ENCODE peak calls at places on chromosomes 2 and 18, in four cellular contexts. W, S, T and A are unnamed samples.
A peak's percentile ranks its signal among the peaks of the same experiment; 100 is the strongest.

GRCh38 chr2:101388232-101388631 is 929 bp upstream of the CREG2 start:
- DNase-seq in W (no peak), S (peak; percentile 25), T (no peak), A (no peak)

GRCh38 chr2:151260492-151261239 is 997 bp downstream of the RBM43 start:
- DNase-seq in W (peak; percentile 44), S (no peak), T (no peak), A (no peak)

GRCh38 chr2:127887452-127888219 is 1.9 kb upstream of the AMMECR1L start:
- DNase-seq in W (no peak), S (no peak), T (no peak), A (no peak)

GRCh38 chr2:218437969-218438368 is 19.0 kb downstream of the VIL1 start:
- DNase-seq in W (no peak), S (no peak), T (no peak), A (no peak)

GRCh38 chr2:9820020-9820973 is 23.0 kb upstream of the TAF1B start:
- DNase-seq in W (no peak), S (peak; percentile 54), T (no peak), A (no peak)

GRCh38 chr18:65725421-65726050 is 25.3 kb upstream of the CDH7 start:
- DNase-seq in W (no peak), S (peak; percentile 36), T (peak; percentile 28), A (no peak)

GRCh38 chr2:189854956-189855355 is 70.7 kb downstream of the PMS1 start:
- DNase-seq in W (no peak), S (no peak), T (no peak), A (no peak)

GRCh38 chr2:53801547-53801946 is 14.7 kb downstream of the ERLEC1 start:
- DNase-seq in W (no peak), S (no peak), T (no peak), A (no peak)

GRCh38 chr2:226116346-226116745 is 683.3 kb downstream of the IRS1 start:
- DNase-seq in W (no peak), S (no peak), T (no peak), A (no peak)

GRCh38 chr18:24817150-24818068 is 357.0 kb downstream of the HRH4 start:
- DNase-seq in W (no peak), S (no peak), T (no peak), A (no peak)

GRCh38 chr2:9836517-9836916 is 6.8 kb upstream of the TAF1B start:
- DNase-seq in W (no peak), S (no peak), T (no peak), A (no peak)

GRCh38 chr2:31967790-31968189 is 43.0 kb downstream of the MEMO1 start:
- DNase-seq in W (no peak), S (no peak), T (no peak), A (no peak)

GRCh38 chr18:72623444-72623843 is 79.3 kb upstream of the CBLN2 start:
- DNase-seq in W (no peak), S (no peak), T (no peak), A (no peak)

GRCh38 chr2:226620176-226620575 is 179.4 kb downstream of the IRS1 start:
- DNase-seq in W (no peak), S (no peak), T (no peak), A (no peak)

GRCh38 chr2:29072971-29073725 is 1.2 kb downstream of the PCARE start:
- DNase-seq in W (no peak), S (no peak), T (no peak), A (no peak)

GRCh38 chr18:76983613-76984051 is 149.0 kb downstream of the MBP start:
- DNase-seq in W (no peak), S (no peak), T (no peak), A (no peak)

GRCh38 chr2:217371681-217372297 is 511.9 kb upstream of the TNP1 start:
- DNase-seq in W (no peak), S (no peak), T (no peak), A (no peak)

GRCh38 chr2:186543561-186544131 is 46.2 kb upstream of the ITGAV start:
- DNase-seq in W (no peak), S (peak; percentile 49), T (no peak), A (no peak)

GRCh38 chr2:204900487-204900886 is 355.2 kb downstream of the PARD3B start:
- DNase-seq in W (no peak), S (peak; percentile 56), T (no peak), A (no peak)

GRCh38 chr2:158266106-158266505 is 164.4 kb downstream of the UPP2 start:
- DNase-seq in W (no peak), S (no peak), T (no peak), A (no peak)

GRCh38 chr2:70084973-70085710 is 2.1 kb upstream of the PCBP1 start:
- DNase-seq in W (peak; percentile 56), S (no peak), T (peak; percentile 37), A (no peak)

GRCh38 chr2:9703701-9704221 is 73.0 kb upstream of the YWHAQ start:
- DNase-seq in W (peak; percentile 36), S (peak; percentile 97), T (no peak), A (no peak)

GRCh38 chr2:17981936-17982335 is 103.5 kb downstream of the KCNS3 start:
- DNase-seq in W (no peak), S (no peak), T (no peak), A (no peak)

GRCh38 chr2:71554706-71555056 is 101.3 kb downstream of the DYSF start:
- DNase-seq in W (no peak), S (no peak), T (no peak), A (no peak)

GRCh38 chr2:59276033-59276432 is 1034.9 kb upstream of the FANCL start:
- DNase-seq in W (no peak), S (peak; percentile 14), T (no peak), A (no peak)

GRCh38 chr18:51614967-51615571 is 417.6 kb upstream of the MEX3C start:
- DNase-seq in W (no peak), S (peak; percentile 64), T (no peak), A (no peak)

GRCh38 chr2:113080134-113080533 is 12.4 kb downstream of the IL1F10 start:
- DNase-seq in W (peak; percentile 59), S (peak; percentile 32), T (no peak), A (no peak)

GRCh38 chr2:142863485-142863921 is 14.0 kb upstream of the KYNU start:
- DNase-seq in W (no peak), S (peak; percentile 86), T (no peak), A (no peak)